ENCODE peak calls at places on chromosome 10, in seven cellular contexts. Z is OCI-LY7; G is activated effector memory CD4-positive, alpha-beta T cell treated with anti-CD3 and anti-CD28 coated beads, Interleukin-2, amount 50 U/mL, for 16 hours; S is H54; I is AG09319; K is hepatocyte; R is cardiac fibroblast. E is an unnamed sample.

GRCh38 chr10:61897671-61898434 is 3.6 kb upstream of the ARID5B start:
- DNase-seq in R (peak), G (peak), K (peak), Z (peak), S (no peak), I (no peak), E (no peak)

GRCh38 chr10:96436035-96436434 is 77.2 kb upstream of the OPALIN start:
- DNase-seq in Z (no peak), S (no peak), G (no peak), I (no peak), K (no peak), R (no peak), E (no peak)

GRCh38 chr10:47415520-47416304 is 31.6 kb upstream of the ZNF488 start:
- DNase-seq in S (no peak), G (peak), R (no peak), K (no peak), Z (no peak), I (no peak), E (no peak)

GRCh38 chr10:22652988-22653431 is 61.4 kb downstream of the PIP4K2A start:
- DNase-seq in K (no peak), Z (no peak), G (peak), S (no peak), I (no peak), R (no peak), E (no peak)

GRCh38 chr10:119806334-119807130 is 66.1 kb downstream of the MCMBP start:
- DNase-seq in I (no peak), Z (no peak), R (no peak), K (no peak), G (no peak), S (no peak), E (no peak)

GRCh38 chr10:29734980-29735627 is 100.3 kb upstream of the SVIL start:
- DNase-seq in Z (no peak), K (peak), G (peak), S (peak), I (no peak), R (peak), E (no peak)

GRCh38 chr10:1123198-1123597 is 67.0 kb downstream of the WDR37 start:
- DNase-seq in K (no peak), G (no peak), S (no peak), R (peak), I (no peak), Z (peak), E (no peak)

GRCh38 chr10:69965919-69966662 is 86.6 kb upstream of the MACROH2A2 start:
- DNase-seq in I (no peak), S (no peak), R (no peak), G (no peak), K (no peak), Z (no peak), E (no peak)

GRCh38 chr10:117461766-117462423 is 80.7 kb upstream of the EMX2 start:
- DNase-seq in I (peak), R (peak), Z (no peak), S (peak), K (peak), G (no peak), E (no peak)

GRCh38 chr10:82866424-82867020 is 991.5 kb downstream of the NRG3 start:
- DNase-seq in G (no peak), R (peak), I (peak), Z (no peak), K (no peak), S (no peak), E (no peak)

GRCh38 chr10:48625013-48625412 is 20.1 kb upstream of the ARHGAP22 start:
- DNase-seq in I (no peak), R (peak), S (peak), Z (no peak), G (no peak), K (no peak), E (no peak)

GRCh38 chr10:127215882-127216281 is 19.5 kb upstream of the INSYN2A start:
- DNase-seq in G (no peak), Z (no peak), R (no peak), I (no peak), K (no peak), S (no peak), E (no peak)

GRCh38 chr10:43867667-43868361 is 219.1 kb upstream of the ZNF32 start:
- DNase-seq in G (no peak), K (no peak), R (peak), Z (no peak), I (no peak), S (peak), E (no peak)

GRCh38 chr10:109115179-109115578 is 808.1 kb downstream of the XPNPEP1 start:
- DNase-seq in I (no peak), Z (no peak), S (no peak), K (no peak), G (no peak), R (no peak), E (no peak)

GRCh38 chr10:93746844-93747284 is 10.9 kb upstream of the LGI1 start:
- DNase-seq in R (peak), S (peak), I (peak), Z (peak), G (no peak), K (peak), E (no peak)

GRCh38 chr10:132308588-132309451 is 1.1 kb upstream of the STK32C start:
- DNase-seq in K (no peak), I (no peak), G (peak), R (no peak), Z (no peak), S (no peak), E (no peak)

GRCh38 chr10:102449321-102450123 is 1.8 kb downstream of the C10orf95 start:
- DNase-seq in Z (peak), K (peak), G (peak), S (no peak), R (peak), I (no peak), E (peak)

GRCh38 chr10:20596911-20597310 is 300.2 kb downstream of the NEBL start:
- DNase-seq in Z (no peak), I (no peak), R (peak), G (no peak), K (no peak), S (no peak), E (no peak)

GRCh38 chr10:12194752-12195271 is 879 bp downstream of the NUDT5 start:
- DNase-seq in S (no peak), G (peak), I (no peak), R (peak), K (peak), Z (peak), E (peak)

GRCh38 chr10:124644281-124644680 is 99.9 kb downstream of the FAM53B start:
- DNase-seq in K (no peak), G (no peak), I (no peak), Z (no peak), S (no peak), R (no peak), E (no peak)

GRCh38 chr10:72340510-72340895 is 14.2 kb downstream of the DNAJB12 start:
- DNase-seq in Z (peak), K (peak), R (peak), G (peak), I (no peak), S (peak), E (peak)

GRCh38 chr10:60706146-60706545 is 72.1 kb upstream of the CDK1 start:
- DNase-seq in I (no peak), S (no peak), K (no peak), G (no peak), R (no peak), Z (no peak), E (no peak)

GRCh38 chr10:34861293-34862004 is 46.4 kb upstream of the PARD3 start:
- DNase-seq in K (peak), Z (no peak), R (peak), I (peak), S (no peak), G (no peak), E (no peak)

GRCh38 chr10:119358567-119358966 is 151.2 kb downstream of the GRK5 start:
- DNase-seq in G (no peak), R (no peak), I (no peak), Z (no peak), S (no peak), K (no peak), E (no peak)

GRCh38 chr10:17512341-17513001 is 58.1 kb upstream of the ST8SIA6 start:
- DNase-seq in S (peak), Z (no peak), I (peak), G (no peak), K (peak), R (peak), E (no peak)

GRCh38 chr10:3975016-3975415 is 190.0 kb upstream of the KLF6 start:
- DNase-seq in I (no peak), K (no peak), Z (no peak), S (no peak), G (no peak), R (no peak), E (no peak)

GRCh38 chr10:79129361-79129997 is 60.7 kb downstream of the ZMIZ1 start:
- DNase-seq in I (no peak), K (peak), G (no peak), R (peak), Z (no peak), S (peak), E (no peak)

GRCh38 chr10:113183543-113183942 is 233.5 kb downstream of the TCF7L2 start:
- DNase-seq in R (no peak), Z (no peak), K (no peak), G (no peak), S (no peak), I (no peak), E (no peak)